ENCODE peak calls at places on chromosomes 1 and 21, in four cellular contexts. F, S, U and E are unnamed samples.

GRCh38 chr1:42150626-42151025 is 2.6 kb upstream of the GUCA2B start:
- DNase-seq in U (no peak), S (no peak), F (no peak), E (no peak)

GRCh38 chr1:145918992-145919939 is 749 bp upstream of the PEX11B start:
- DNase-seq in U (peak), F (peak), S (peak), E (peak)

GRCh38 chr1:1136547-1137230 is 20.8 kb upstream of the C1orf159 start:
- DNase-seq in U (no peak), F (peak), S (no peak), E (no peak)

GRCh38 chr1:226209307-226210059 is 14.0 kb upstream of the MIXL1 start:
- DNase-seq in F (no peak), S (no peak), U (no peak), E (no peak)

GRCh38 chr21:29641001-29641634 is 298.7 kb downstream of the GRIK1 start:
- DNase-seq in U (no peak), F (no peak), S (no peak), E (no peak)

GRCh38 chr1:215192306-215192705 is 109.8 kb downstream of the KCNK2 start:
- DNase-seq in U (no peak), F (no peak), S (no peak), E (no peak)

GRCh38 chr1:15988856-15989736 is 13.2 kb upstream of the ZBTB17 start:
- DNase-seq in F (no peak), U (no peak), S (no peak), E (no peak)

GRCh38 chr1:6625579-6626149 is 996 bp downstream of the THAP3 start:
- DNase-seq in S (peak), F (peak), U (peak), E (no peak)

GRCh38 chr1:180837025-180837424 is 75.7 kb upstream of the KIAA1614 start:
- DNase-seq in S (no peak), U (no peak), F (no peak), E (no peak)

GRCh38 chr1:152034654-152035405 is 2.0 kb downstream of the S100A11 start:
- DNase-seq in F (peak), S (peak), U (peak), E (peak)

GRCh38 chr1:85576642-85577420 is 3.7 kb upstream of the CCN1 start:
- DNase-seq in U (peak), S (peak), F (peak), E (no peak)

GRCh38 chr1:12078938-12079861 is 16.1 kb downstream of the TNFRSF8 start:
- DNase-seq in S (peak), F (no peak), U (peak), E (peak)

GRCh38 chr1:18191037-18191867 is 83.7 kb downstream of the IGSF21 start:
- DNase-seq in U (no peak), F (no peak), S (no peak), E (no peak)

GRCh38 chr1:226975909-226976670 is 36.0 kb downstream of the COQ8A start:
- DNase-seq in S (no peak), F (no peak), U (no peak), E (no peak)

GRCh38 chr1:30038134-30039025 is 685.0 kb downstream of the MATN1 start:
- DNase-seq in F (no peak), U (no peak), S (no peak), E (no peak)

GRCh38 chr1:47992720-47993119 is 4.5 kb downstream of the TRABD2B start:
- DNase-seq in S (no peak), F (no peak), U (no peak), E (no peak)

GRCh38 chr1:63773815-63774616 is at the start of gene ROR1:
- DNase-seq in S (peak), F (peak), U (peak), E (peak)

GRCh38 chr1:117067528-117068370 is 7.6 kb downstream of the TTF2 start:
- DNase-seq in S (peak), U (peak), F (peak), E (peak)

GRCh38 chr1:204868340-204868700 is 2.3 kb upstream of the NFASC start:
- DNase-seq in S (no peak), U (no peak), F (no peak), E (no peak)

GRCh38 chr21:28431527-28432200 is 561.0 kb downstream of the LTN1 start:
- DNase-seq in S (no peak), F (no peak), U (no peak), E (no peak)

GRCh38 chr1:150576367-150576711 is 3.1 kb downstream of the MCL1 start:
- DNase-seq in F (no peak), S (no peak), U (no peak), E (no peak)

GRCh38 chr1:150574260-150575071 is 4.9 kb downstream of the MCL1 start:
- DNase-seq in F (no peak), S (no peak), U (no peak), E (no peak)

GRCh38 chr1:150575518-150576366 is 3.7 kb downstream of the MCL1 start:
- DNase-seq in U (no peak), S (no peak), F (no peak), E (no peak)

GRCh38 chr1:150576794-150577556 is 2.4 kb downstream of the MCL1 start:
- DNase-seq in F (no peak), S (no peak), U (no peak), E (no peak)

GRCh38 chr1:150575072-150575489 is 4.3 kb downstream of the MCL1 start:
- DNase-seq in S (no peak), U (no peak), F (no peak), E (no peak)
- TF ChIP-seq POLR2A in S (no peak), U (no peak), F (no peak), E (no peak)

DNA sequence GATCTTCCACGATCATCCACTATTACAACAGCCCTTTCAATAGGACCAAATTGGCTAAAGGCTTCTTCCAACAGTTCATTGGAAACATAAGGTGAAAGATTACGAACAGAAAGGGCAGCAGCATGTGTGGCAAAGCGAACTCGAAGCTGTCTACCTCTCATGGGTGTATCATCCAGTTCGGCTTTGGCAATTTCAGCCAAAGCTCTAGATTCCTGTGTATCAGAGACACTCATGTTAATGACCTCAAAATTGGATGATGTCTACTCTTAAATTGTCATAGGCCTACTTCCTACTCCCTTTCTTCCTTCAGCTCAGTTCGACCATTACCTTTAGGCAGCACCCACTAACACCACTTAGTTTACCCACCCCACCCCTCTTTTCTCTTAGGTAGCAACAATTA is 2.2 kb downstream of the SFPQ start:
- DNase-seq in S (no peak), F (no peak), U (no peak), E (no peak)
- TF ChIP-seq POLR2A in S (no peak), F (no peak), U (no peak), E (no peak)

GRCh38 chr1:3918966-3919611 is 19.0 kb upstream of the C1orf174 start:
- DNase-seq in F (no peak), U (no peak), S (no peak), E (no peak)
- TF ChIP-seq POLR2A in F (no peak), U (no peak), S (no peak), E (no peak)

GRCh38 chr1:206075786-206076725 is 23.1 kb downstream of the RHEX start:
- DNase-seq in S (no peak), F (no peak), U (no peak), E (no peak)

GRCh38 chr1:206080421-206080820 is 27.4 kb downstream of the RHEX start:
- DNase-seq in F (no peak), U (no peak), S (no peak), E (no peak)

GRCh38 chr1:206079130-206079529 is 26.2 kb downstream of the RHEX start:
- DNase-seq in F (no peak), S (no peak), U (no peak), E (no peak)

GRCh38 chr1:206070627-206071304 is 17.8 kb downstream of the RHEX start:
- DNase-seq in F (no peak), U (no peak), S (no peak), E (no peak)

GRCh38 chr1:206074839-206075238 is 21.9 kb downstream of the RHEX start:
- DNase-seq in S (peak), U (no peak), F (no peak), E (no peak)
- TF ChIP-seq POLR2A in S (no peak), U (no peak), F (no peak), E (no peak)

GRCh38 chr1:23169219-23169575 is 541 bp upstream of the LUZP1 start:
- DNase-seq in S (no peak), F (no peak), U (no peak), E (no peak)
- TF ChIP-seq POLR2A in S (no peak), F (no peak), U (no peak), E (no peak)